ENCODE peak calls at places on chromosomes 7 and 10, in eight cellular contexts. One of them, this sample, is unnamed.

GRCh38 chr7:95476904-95477594 is 8.7 kb upstream of the ASB4 start:
- DNase-seq in nephron progenitor cell: peak
- DNase-seq in IMR-90: peak
- DNase-seq in lower leg skin: peak
- DNase-seq in prostate gland: peak
- DNase-seq in T-helper 17 cell: no peak
- DNase-seq in AG09319: peak
- DNase-seq in Daoy: peak
- DNase-seq in this sample: peak

GRCh38 chr10:30639946-30640786 is 10.6 kb upstream of the LYZL2 start:
- DNase-seq in Daoy: peak
- DNase-seq in prostate gland: no peak
- DNase-seq in lower leg skin: no peak
- DNase-seq in T-helper 17 cell: no peak
- DNase-seq in IMR-90: peak
- DNase-seq in AG09319: peak
- DNase-seq in nephron progenitor cell: peak
- DNase-seq in this sample: peak

GRCh38 chr10:25786899-25787298 is 147.1 kb upstream of the MYO3A start:
- DNase-seq in AG09319: no peak
- DNase-seq in T-helper 17 cell: no peak
- DNase-seq in lower leg skin: no peak
- DNase-seq in Daoy: no peak
- DNase-seq in nephron progenitor cell: no peak
- DNase-seq in prostate gland: no peak
- DNase-seq in IMR-90: no peak
- DNase-seq in this sample: no peak

GRCh38 chr10:77819210-77820140 is 107.1 kb downstream of the DLG5 start:
- DNase-seq in IMR-90: no peak
- DNase-seq in Daoy: no peak
- DNase-seq in T-helper 17 cell: no peak
- DNase-seq in AG09319: no peak
- DNase-seq in prostate gland: no peak
- DNase-seq in nephron progenitor cell: no peak
- DNase-seq in lower leg skin: no peak
- DNase-seq in this sample: no peak

GRCh38 chr7:151706568-151707469 is 170.1 kb downstream of the PRKAG2 start:
- DNase-seq in lower leg skin: no peak
- DNase-seq in AG09319: no peak
- DNase-seq in T-helper 17 cell: no peak
- DNase-seq in nephron progenitor cell: no peak
- DNase-seq in Daoy: no peak
- DNase-seq in IMR-90: peak
- DNase-seq in prostate gland: no peak
- DNase-seq in this sample: no peak

GRCh38 chr10:15150563-15150962 is 17.9 kb downstream of the NMT2 start:
- DNase-seq in nephron progenitor cell: no peak
- DNase-seq in lower leg skin: no peak
- DNase-seq in prostate gland: no peak
- DNase-seq in T-helper 17 cell: no peak
- DNase-seq in IMR-90: no peak
- DNase-seq in Daoy: no peak
- DNase-seq in AG09319: no peak
- DNase-seq in this sample: no peak

GRCh38 chr7:3747452-3747851 is 446.4 kb downstream of the SDK1 start:
- DNase-seq in Daoy: no peak
- DNase-seq in AG09319: no peak
- DNase-seq in prostate gland: no peak
- DNase-seq in T-helper 17 cell: no peak
- DNase-seq in lower leg skin: no peak
- DNase-seq in nephron progenitor cell: no peak
- DNase-seq in IMR-90: no peak
- DNase-seq in this sample: no peak

GRCh38 chr10:21500578-21500910 is 24.9 kb downstream of the SKIDA1 start:
- DNase-seq in T-helper 17 cell: no peak
- DNase-seq in nephron progenitor cell: no peak
- DNase-seq in Daoy: no peak
- DNase-seq in prostate gland: no peak
- DNase-seq in lower leg skin: no peak
- DNase-seq in IMR-90: no peak
- DNase-seq in AG09319: no peak
- DNase-seq in this sample: no peak

GRCh38 chr7:939843-940242 is 14.6 kb downstream of the ADAP1 start:
- DNase-seq in nephron progenitor cell: no peak
- DNase-seq in AG09319: no peak
- DNase-seq in Daoy: no peak
- DNase-seq in IMR-90: no peak
- DNase-seq in prostate gland: no peak
- DNase-seq in lower leg skin: no peak
- DNase-seq in T-helper 17 cell: no peak
- DNase-seq in this sample: no peak

GRCh38 chr7:84139986-84140729 is 54.4 kb downstream of the SEMA3A start:
- DNase-seq in AG09319: no peak
- DNase-seq in Daoy: no peak
- DNase-seq in IMR-90: peak
- DNase-seq in nephron progenitor cell: no peak
- DNase-seq in prostate gland: no peak
- DNase-seq in T-helper 17 cell: no peak
- DNase-seq in lower leg skin: no peak
- DNase-seq in this sample: no peak

GRCh38 chr7:139340037-139340807 is 915 bp upstream of the FMC1 start:
- DNase-seq in nephron progenitor cell: peak
- DNase-seq in prostate gland: peak
- DNase-seq in AG09319: peak
- DNase-seq in Daoy: peak
- DNase-seq in IMR-90: peak
- DNase-seq in lower leg skin: peak
- DNase-seq in T-helper 17 cell: peak
- DNase-seq in this sample: peak

GRCh38 chr7:105788816-105789349 is 87.5 kb downstream of the ATXN7L1 start:
- DNase-seq in IMR-90: no peak
- DNase-seq in Daoy: peak
- DNase-seq in prostate gland: no peak
- DNase-seq in nephron progenitor cell: no peak
- DNase-seq in T-helper 17 cell: no peak
- DNase-seq in lower leg skin: no peak
- DNase-seq in AG09319: no peak
- DNase-seq in this sample: no peak

GRCh38 chr7:132249591-132249971 is 326.7 kb downstream of the PLXNA4 start:
- DNase-seq in lower leg skin: peak
- DNase-seq in Daoy: peak
- DNase-seq in IMR-90: no peak
- DNase-seq in prostate gland: peak
- DNase-seq in AG09319: no peak
- DNase-seq in T-helper 17 cell: no peak
- DNase-seq in nephron progenitor cell: no peak
- DNase-seq in this sample: no peak

GRCh38 chr10:88156341-88156740 is 292.9 kb downstream of the PTEN start:
- DNase-seq in IMR-90: peak
- DNase-seq in nephron progenitor cell: no peak
- DNase-seq in lower leg skin: no peak
- DNase-seq in T-helper 17 cell: no peak
- DNase-seq in AG09319: no peak
- DNase-seq in prostate gland: no peak
- DNase-seq in Daoy: peak
- DNase-seq in this sample: no peak

GRCh38 chr10:104501864-104502579 is 139.1 kb upstream of the SORCS3 start:
- DNase-seq in lower leg skin: no peak
- DNase-seq in IMR-90: no peak
- DNase-seq in Daoy: no peak
- DNase-seq in T-helper 17 cell: no peak
- DNase-seq in nephron progenitor cell: no peak
- DNase-seq in prostate gland: no peak
- DNase-seq in AG09319: no peak
- DNase-seq in this sample: no peak

GRCh38 chr10:94200148-94200846 is 162.4 kb downstream of the NOC3L start:
- DNase-seq in prostate gland: no peak
- DNase-seq in AG09319: no peak
- DNase-seq in nephron progenitor cell: no peak
- DNase-seq in T-helper 17 cell: no peak
- DNase-seq in lower leg skin: no peak
- DNase-seq in IMR-90: no peak
- DNase-seq in Daoy: no peak
- DNase-seq in this sample: no peak

GRCh38 chr10:123614888-123615287 is 51.3 kb upstream of the GPR26 start:
- DNase-seq in AG09319: peak
- DNase-seq in Daoy: peak
- DNase-seq in nephron progenitor cell: peak
- DNase-seq in T-helper 17 cell: peak
- DNase-seq in IMR-90: peak
- DNase-seq in prostate gland: peak
- DNase-seq in lower leg skin: peak
- DNase-seq in this sample: peak

GRCh38 chr10:58457761-58458616 is 54.7 kb upstream of the BICC1 start:
- DNase-seq in nephron progenitor cell: no peak
- DNase-seq in prostate gland: no peak
- DNase-seq in Daoy: no peak
- DNase-seq in T-helper 17 cell: no peak
- DNase-seq in AG09319: peak
- DNase-seq in IMR-90: peak
- DNase-seq in lower leg skin: peak
- DNase-seq in this sample: no peak

GRCh38 chr10:15718495-15719061 is 1.1 kb downstream of the ITGA8 start:
- DNase-seq in T-helper 17 cell: no peak
- DNase-seq in AG09319: no peak
- DNase-seq in Daoy: no peak
- DNase-seq in nephron progenitor cell: peak
- DNase-seq in IMR-90: no peak
- DNase-seq in prostate gland: no peak
- DNase-seq in lower leg skin: no peak
- DNase-seq in this sample: no peak

GRCh38 chr10:76251773-76252617 is 820.6 kb downstream of the LRMDA start:
- DNase-seq in T-helper 17 cell: no peak
- DNase-seq in IMR-90: peak
- DNase-seq in lower leg skin: no peak
- DNase-seq in Daoy: peak
- DNase-seq in prostate gland: peak
- DNase-seq in nephron progenitor cell: peak
- DNase-seq in AG09319: no peak
- DNase-seq in this sample: no peak

GRCh38 chr10:73413108-73413527 is 740 bp downstream of the ANXA7 start:
- DNase-seq in T-helper 17 cell: no peak
- DNase-seq in IMR-90: no peak
- DNase-seq in lower leg skin: no peak
- DNase-seq in prostate gland: peak
- DNase-seq in Daoy: peak
- DNase-seq in AG09319: no peak
- DNase-seq in nephron progenitor cell: peak
- DNase-seq in this sample: no peak

GRCh38 chr7:56157238-56157790 is 41.1 kb upstream of the NUPR2 start:
- DNase-seq in T-helper 17 cell: no peak
- DNase-seq in nephron progenitor cell: no peak
- DNase-seq in AG09319: no peak
- DNase-seq in prostate gland: no peak
- DNase-seq in lower leg skin: no peak
- DNase-seq in Daoy: no peak
- DNase-seq in IMR-90: no peak
- DNase-seq in this sample: no peak

GRCh38 chr7:152641384-152641783 is 34.6 kb downstream of the XRCC2 start:
- DNase-seq in AG09319: no peak
- DNase-seq in IMR-90: no peak
- DNase-seq in T-helper 17 cell: no peak
- DNase-seq in prostate gland: no peak
- DNase-seq in Daoy: no peak
- DNase-seq in nephron progenitor cell: no peak
- DNase-seq in lower leg skin: no peak
- DNase-seq in this sample: no peak

GRCh38 chr7:152145853-152146466 is 120.5 kb downstream of the GALNT11 start:
- DNase-seq in AG09319: peak
- DNase-seq in prostate gland: peak
- DNase-seq in T-helper 17 cell: no peak
- DNase-seq in Daoy: peak
- DNase-seq in nephron progenitor cell: peak
- DNase-seq in IMR-90: peak
- DNase-seq in lower leg skin: no peak
- DNase-seq in this sample: peak

GRCh38 chr7:11193131-11193867 is 219.6 kb downstream of the PHF14 start:
- DNase-seq in T-helper 17 cell: no peak
- DNase-seq in IMR-90: no peak
- DNase-seq in lower leg skin: no peak
- DNase-seq in nephron progenitor cell: peak
- DNase-seq in prostate gland: peak
- DNase-seq in AG09319: peak
- DNase-seq in Daoy: peak
- DNase-seq in this sample: no peak

GRCh38 chr10:95375418-95375817 is 84.6 kb upstream of the PDLIM1 start:
- DNase-seq in lower leg skin: no peak
- DNase-seq in nephron progenitor cell: no peak
- DNase-seq in T-helper 17 cell: no peak
- DNase-seq in prostate gland: no peak
- DNase-seq in AG09319: no peak
- DNase-seq in IMR-90: no peak
- DNase-seq in Daoy: no peak
- DNase-seq in this sample: no peak

GRCh38 chr10:66215005-66215404 is 710.8 kb upstream of the LRRTM3 start:
- DNase-seq in Daoy: no peak
- DNase-seq in AG09319: no peak
- DNase-seq in prostate gland: no peak
- DNase-seq in lower leg skin: no peak
- DNase-seq in nephron progenitor cell: no peak
- DNase-seq in IMR-90: peak
- DNase-seq in T-helper 17 cell: no peak
- DNase-seq in this sample: no peak

GRCh38 chr7:5396542-5396941 is 27.1 kb downstream of the TNRC18 start:
- DNase-seq in IMR-90: no peak
- DNase-seq in nephron progenitor cell: no peak
- DNase-seq in Daoy: peak
- DNase-seq in lower leg skin: peak
- DNase-seq in prostate gland: peak
- DNase-seq in T-helper 17 cell: peak
- DNase-seq in AG09319: no peak
- DNase-seq in this sample: no peak

GRCh38 chr7:7117935-7118586 is 64.3 kb upstream of the C1GALT1 start:
- DNase-seq in prostate gland: no peak
- DNase-seq in T-helper 17 cell: no peak
- DNase-seq in Daoy: no peak
- DNase-seq in nephron progenitor cell: no peak
- DNase-seq in IMR-90: no peak
- DNase-seq in lower leg skin: no peak
- DNase-seq in AG09319: no peak
- DNase-seq in this sample: no peak

GRCh38 chr10:102815790-102816549 is 21.2 kb downstream of the CYP17A1 start:
- DNase-seq in T-helper 17 cell: no peak
- DNase-seq in lower leg skin: peak
- DNase-seq in nephron progenitor cell: no peak
- DNase-seq in Daoy: peak
- DNase-seq in IMR-90: peak
- DNase-seq in prostate gland: no peak
- DNase-seq in AG09319: peak
- DNase-seq in this sample: peak

GRCh38 chr10:19816420-19817250 is at the start of gene PLXDC2:
- DNase-seq in nephron progenitor cell: peak
- DNase-seq in T-helper 17 cell: no peak
- DNase-seq in prostate gland: peak
- DNase-seq in AG09319: no peak
- DNase-seq in lower leg skin: peak
- DNase-seq in IMR-90: peak
- DNase-seq in Daoy: peak
- DNase-seq in this sample: peak

GRCh38 chr7:47992446-47992845 is 13.0 kb upstream of the HUS1 start:
- DNase-seq in T-helper 17 cell: no peak
- DNase-seq in lower leg skin: no peak
- DNase-seq in IMR-90: no peak
- DNase-seq in AG09319: no peak
- DNase-seq in Daoy: no peak
- DNase-seq in nephron progenitor cell: no peak
- DNase-seq in prostate gland: no peak
- DNase-seq in this sample: no peak

GRCh38 chr7:27423290-27423689 is 180.7 kb downstream of the EVX1 start:
- DNase-seq in prostate gland: peak
- DNase-seq in lower leg skin: peak
- DNase-seq in Daoy: peak
- DNase-seq in T-helper 17 cell: no peak
- DNase-seq in AG09319: no peak
- DNase-seq in nephron progenitor cell: no peak
- DNase-seq in IMR-90: no peak
- DNase-seq in this sample: no peak

GRCh38 chr10:61447127-61447526 is 6.1 kb downstream of the TMEM26 start:
- DNase-seq in AG09319: no peak
- DNase-seq in T-helper 17 cell: no peak
- DNase-seq in Daoy: no peak
- DNase-seq in lower leg skin: no peak
- DNase-seq in IMR-90: peak
- DNase-seq in nephron progenitor cell: no peak
- DNase-seq in prostate gland: no peak
- DNase-seq in this sample: no peak